ENCODE peak calls at places on chromosomes 3 and 15, in ten cellular contexts. L is activated CD4-positive, alpha-beta T cell treated with anti-CD3 and anti-CD28 coated beads, Interleukin-2, amount 10 ng/mL, durations not matched to agents 7 days and 5 days; D is heart right ventricle; G is AG08395; Z is D341Med; U is amniotic stem cell; X is renal cortical epithelial cell; I is type B pancreatic cell; K is GM10248; E is HCT116. A is an unnamed sample.

GRCh38 chr15:42282344-42282743 is 9.1 kb upstream of the TMEM87A start:
- DNase-seq in X (no peak), D (no peak), I (no peak), Z (no peak), L (no peak), G (no peak), K (no peak), E (no peak), U (no peak), A (no peak)

GRCh38 chr3:180594631-180595348 is 7.2 kb upstream of the TTC14 start:
- DNase-seq in L (no peak), Z (peak), I (no peak), D (no peak), U (no peak), G (peak), E (peak), X (peak), K (peak), A (no peak)

GRCh38 chr15:76996526-76997401 is 1.8 kb downstream of the PSTPIP1 start:
- DNase-seq in X (peak), D (no peak), I (no peak), E (no peak), K (no peak), Z (no peak), G (peak), L (peak), U (no peak), A (peak)

GRCh38 chr3:117734431-117734830 is 1024.9 kb downstream of the TUSC7 start:
- DNase-seq in L (no peak), I (no peak), E (no peak), X (peak), G (no peak), U (no peak), K (no peak), D (no peak), Z (no peak), A (no peak)

GRCh38 chr3:52801839-52802238 is 7.2 kb downstream of the ITIH3 start:
- DNase-seq in Z (no peak), L (no peak), G (peak), X (no peak), E (no peak), K (no peak), D (no peak), U (no peak), I (no peak), A (no peak)

GRCh38 chr3:86837871-86838270 is 153.1 kb downstream of the VGLL3 start:
- DNase-seq in D (no peak), E (no peak), X (no peak), K (no peak), G (no peak), L (no peak), I (no peak), Z (no peak), U (no peak), A (no peak)

GRCh38 chr3:58837863-58838255 is 171.3 kb upstream of the FAM3D start:
- DNase-seq in E (no peak), G (peak), I (no peak), X (no peak), U (no peak), D (no peak), K (no peak), Z (no peak), L (no peak), A (no peak)

GRCh38 chr3:65837604-65838003 is 201.1 kb downstream of the MAGI1 start:
- DNase-seq in L (no peak), E (no peak), U (no peak), Z (no peak), X (no peak), G (no peak), I (no peak), D (no peak), K (no peak), A (no peak)

GRCh38 chr3:139301183-139301582 is 42.6 kb upstream of the MRPS22 start:
- DNase-seq in X (peak), I (no peak), Z (no peak), U (no peak), D (no peak), G (no peak), L (no peak), E (no peak), K (no peak), A (no peak)

GRCh38 chr3:88075497-88075896 is 16.4 kb downstream of the ZNF654 start:
- DNase-seq in K (no peak), X (no peak), Z (no peak), I (no peak), E (no peak), G (no peak), D (no peak), L (no peak), U (no peak), A (no peak)

GRCh38 chr15:59349715-59350420 is 22.8 kb downstream of the MYO1E start:
- DNase-seq in I (no peak), U (peak), L (no peak), D (peak), Z (no peak), G (peak), E (peak), X (peak), K (peak), A (no peak)

GRCh38 chr15:98658831-98659699 is 10.7 kb downstream of the IGF1R start:
- DNase-seq in G (peak), I (no peak), Z (peak), D (peak), K (peak), U (no peak), E (peak), X (no peak), L (peak), A (no peak)

GRCh38 chr15:69193948-69194827 is 33.8 kb downstream of the GLCE start:
- DNase-seq in I (no peak), U (no peak), K (no peak), E (no peak), D (no peak), X (peak), Z (no peak), L (no peak), G (peak), A (no peak)

GRCh38 chr3:179768080-179768479 is 115.2 kb downstream of the USP13 start:
- DNase-seq in K (no peak), U (peak), X (peak), I (no peak), G (peak), D (no peak), Z (peak), E (no peak), L (no peak), A (no peak)

GRCh38 chr3:149167898-149168297 is 38.5 kb downstream of the HPS3 start:
- DNase-seq in L (no peak), U (no peak), Z (no peak), X (no peak), D (no peak), E (no peak), G (no peak), K (no peak), I (no peak), A (no peak)

GRCh38 chr15:76529911-76530310 is 193.3 kb downstream of the ISL2 start:
- DNase-seq in U (no peak), Z (no peak), X (no peak), D (no peak), E (no peak), L (no peak), K (no peak), I (no peak), G (no peak), A (no peak)

GRCh38 chr3:62178739-62179600 is 194.4 kb downstream of the FEZF2 start:
- DNase-seq in X (no peak), E (no peak), D (no peak), U (no peak), K (no peak), G (no peak), Z (no peak), I (no peak), L (no peak), A (no peak)

GRCh38 chr3:169754711-169755110 is 10.1 kb downstream of the TERC start:
- DNase-seq in I (no peak), L (no peak), U (no peak), G (no peak), X (peak), Z (no peak), E (no peak), D (no peak), K (no peak), A (no peak)

GRCh38 chr3:125054436-125055164 is 1.2 kb downstream of the HEG1 start:
- DNase-seq in Z (no peak), X (peak), G (peak), L (peak), I (no peak), D (no peak), K (peak), E (no peak), U (no peak), A (peak)

A was measured in Peyer's patch.